ENCODE peak calls at places on chromosomes 2 and 18, in nine cellular contexts. N is EH, W is AG08395, D is IMR-90, X is GM19239, S is KBM-7, Y is amniotic stem cell, E is mucosa of gallbladder, U is Daoy. J is an unnamed sample.

GRCh38 chr2:37325625-37326071 is 1.0 kb upstream of the PRKD3 start:
- DNase-seq in N (no peak), W (no peak), D (no peak), X (no peak), S (no peak), Y (no peak), E (no peak), U (no peak), J (no peak)

GRCh38 chr2:207847807-207848544 is 78.3 kb upstream of the FZD5 start:
- DNase-seq in N (peak; percentile 58), W (no peak), D (peak; percentile 32), X (no peak), S (peak; percentile 87), Y (no peak), E (peak; percentile 78), U (peak; percentile 93), J (peak; percentile 92)

GRCh38 chr2:183224933-183225332 is 100.7 kb downstream of the NUP35 start:
- DNase-seq in N (no peak), W (no peak), D (peak; percentile 11), X (no peak), S (no peak), Y (no peak), E (no peak), U (no peak), J (no peak)

GRCh38 chr18:14978962-14979535 is 231.1 kb downstream of the ANKRD30B start:
- DNase-seq in N (no peak), W (peak; percentile 70), D (no peak), X (no peak), S (peak; percentile 54), Y (no peak), E (no peak), U (peak; percentile 64), J (no peak)

GRCh38 chr18:3982541-3982940 is 472.6 kb downstream of the DLGAP1 start:
- DNase-seq in N (peak; percentile 68), W (no peak), D (peak; percentile 61), X (no peak), S (no peak), Y (no peak), E (no peak), U (no peak), J (no peak)

GRCh38 chr2:134338180-134338579 is 84.3 kb downstream of the MGAT5 start:
- DNase-seq in N (no peak), W (no peak), D (no peak), X (no peak), S (no peak), Y (no peak), E (no peak), U (no peak), J (no peak)

GRCh38 chr2:177326005-177326404 is 61.5 kb upstream of the NFE2L2 start:
- DNase-seq in N (no peak), W (no peak), D (no peak), X (no peak), S (no peak), Y (no peak), E (no peak), U (no peak), J (no peak)

GRCh38 chr2:8676915-8677645 is 4.8 kb upstream of the ID2 start:
- DNase-seq in N (peak; percentile 25), W (no peak), D (peak; percentile 9), X (no peak), S (no peak), Y (no peak), E (no peak), U (peak; percentile 35), J (peak; percentile 29)

GRCh38 chr2:109538551-109538950 is 75.2 kb downstream of the SEPTIN10 start:
- DNase-seq in N (no peak), W (no peak), D (no peak), X (no peak), S (no peak), Y (no peak), E (no peak), U (no peak), J (no peak)

GRCh38 chr2:10584242-10584753 is 105.5 kb downstream of the NOL10 start:
- DNase-seq in N (peak; percentile 50), W (no peak), D (peak; percentile 77), X (no peak), S (no peak), Y (peak; percentile 2), E (no peak), U (no peak), J (no peak)

GRCh38 chr2:152611458-152612231 is 105.6 kb downstream of the PRPF40A start:
- DNase-seq in N (peak; percentile 74), W (peak; percentile 67), D (peak; percentile 80), X (peak; percentile 23), S (peak; percentile 93), Y (no peak), E (peak; percentile 30), U (peak; percentile 53), J (no peak)

GRCh38 chr2:109185338-109185737 is 56.3 kb downstream of the SH3RF3 start:
- DNase-seq in N (peak; percentile 93), W (peak; percentile 78), D (peak; percentile 95), X (no peak), S (no peak), Y (no peak), E (peak; percentile 43), U (peak; percentile 53), J (no peak)

GRCh38 chr2:11050565-11050964 is 104.7 kb upstream of the SLC66A3 start:
- DNase-seq in N (no peak), W (no peak), D (no peak), X (no peak), S (no peak), Y (no peak), E (peak; percentile 4), U (no peak), J (no peak)

GRCh38 chr2:101012706-101013181 is 10.7 kb downstream of the RPL31 start:
- DNase-seq in N (peak; percentile 56), W (peak; percentile 55), D (peak; percentile 45), X (no peak), S (peak; percentile 73), Y (no peak), E (peak; percentile 50), U (no peak), J (peak; percentile 32)

GRCh38 chr2:172578860-172579512 is 23.1 kb downstream of the PDK1 start:
- DNase-seq in N (no peak), W (no peak), D (no peak), X (no peak), S (no peak), Y (no peak), E (no peak), U (no peak), J (no peak)

GRCh38 chr2:179020156-179020750 is 29.7 kb downstream of the CCDC141 start:
- DNase-seq in N (peak; percentile 5), W (no peak), D (no peak), X (peak; percentile 9), S (peak; percentile 13), Y (no peak), E (no peak), U (peak; percentile 6), J (peak; percentile 80)

GRCh38 chr18:53266850-53267249 is 926.9 kb downstream of the DCC start:
- DNase-seq in N (no peak), W (no peak), D (no peak), X (no peak), S (no peak), Y (no peak), E (no peak), U (no peak), J (no peak)

GRCh38 chr18:70288171-70288850 is 534 bp upstream of the SOCS6 start:
- DNase-seq in N (peak; percentile 58), W (peak; percentile 53), D (peak; percentile 39), X (peak; percentile 48), S (peak; percentile 30), Y (peak; percentile 13), E (no peak), U (peak; percentile 27), J (no peak)

GRCh38 chr2:190216829-190217228 is 102.8 kb downstream of the HIBCH start:
- DNase-seq in N (peak; percentile 9), W (no peak), D (no peak), X (no peak), S (peak; percentile 66), Y (no peak), E (no peak), U (peak; percentile 23), J (peak; percentile 69)

GRCh38 chr18:12014521-12014920 is 33.2 kb downstream of the IMPA2 start:
- DNase-seq in N (no peak), W (no peak), D (no peak), X (no peak), S (no peak), Y (no peak), E (no peak), U (peak; percentile 45), J (no peak)

GRCh38 chr2:23925702-23926288 is 1.1 kb downstream of the ATAD2B start:
- DNase-seq in N (peak; percentile 78), W (peak; percentile 57), D (peak; percentile 68), X (no peak), S (peak; percentile 83), Y (peak; percentile 28), E (peak; percentile 59), U (peak; percentile 80), J (no peak)

GRCh38 chr2:55718165-55719008 is 24.7 kb upstream of the PNPT1 start:
- DNase-seq in N (peak; percentile 74), W (peak; percentile 66), D (peak; percentile 71), X (peak; percentile 26), S (peak; percentile 60), Y (peak; percentile 67), E (peak; percentile 60), U (peak; percentile 61), J (peak; percentile 84)

GRCh38 chr18:70181015-70181414 is 24.5 kb downstream of the RTTN start:
- DNase-seq in N (peak; percentile 86), W (peak; percentile 67), D (peak; percentile 80), X (no peak), S (no peak), Y (no peak), E (no peak), U (peak; percentile 48), J (no peak)

GRCh38 chr18:54222922-54223567 is 1.4 kb downstream of the MBD2 start:
- DNase-seq in N (no peak), W (no peak), D (no peak), X (no peak), S (no peak), Y (no peak), E (no peak), U (no peak), J (peak; percentile 57)

GRCh38 chr2:100612388-100613000 is 49.7 kb downstream of the PDCL3 start:
- DNase-seq in N (no peak), W (no peak), D (no peak), X (no peak), S (no peak), Y (no peak), E (no peak), U (no peak), J (no peak)

GRCh38 chr2:230910546-230911135 is 14.4 kb downstream of the GPR55 start:
- DNase-seq in N (no peak), W (no peak), D (no peak), X (no peak), S (no peak), Y (no peak), E (no peak), U (no peak), J (no peak)

J was measured in NCI-H2081.